ENCODE peak calls at places on chromosomes 3 and 15, in four cellular contexts. D is M059J, Z is sciatic nerve, N is neural crest cell. M is an unnamed sample.

GRCh38 chr15:88256261-88257230 is at the start of gene NTRK3:
- DNase-seq in D (peak), Z (peak), N (peak), M (no peak)

GRCh38 chr3:189781384-189781783 is 150.2 kb downstream of the TP63 start:
- DNase-seq in D (no peak), Z (no peak), N (no peak), M (no peak)

GRCh38 chr3:107208100-107208499 is 169.1 kb upstream of the CCDC54 start:
- DNase-seq in D (peak), Z (no peak), N (no peak), M (peak)

GRCh38 chr15:60379466-60380274 is 18.1 kb downstream of the ANXA2 start:
- DNase-seq in D (peak), Z (no peak), N (no peak), M (no peak)

GRCh38 chr15:85789496-85789875 is 5.2 kb downstream of the KLHL25 start:
- DNase-seq in D (no peak), Z (no peak), N (no peak), M (no peak)

GRCh38 chr15:101359365-101359947 is 64.4 kb upstream of the SNRPA1 start:
- DNase-seq in D (peak), Z (no peak), N (no peak), M (no peak)

GRCh38 chr3:28050895-28051294 is 190.5 kb upstream of the CMC1 start:
- DNase-seq in D (peak), Z (no peak), N (no peak), M (no peak)

GRCh38 chr15:81400640-81401236 is 26.7 kb upstream of the TMC3 start:
- DNase-seq in D (peak), Z (no peak), N (peak), M (no peak)

GRCh38 chr3:195251336-195252065 is 19.5 kb downstream of the XXYLT1 start:
- DNase-seq in D (no peak), Z (no peak), N (no peak), M (peak)

GRCh38 chr15:66595937-66596545 is 30.2 kb upstream of the LCTL start:
- DNase-seq in D (no peak), Z (no peak), N (no peak), M (no peak)

GRCh38 chr15:85094685-85095084 is 113.0 kb downstream of the PDE8A start:
- DNase-seq in D (peak), Z (no peak), N (no peak), M (no peak)

GRCh38 chr3:94171954-94172353 is 109.1 kb downstream of the NSUN3 start:
- DNase-seq in D (no peak), Z (no peak), N (no peak), M (no peak)

GRCh38 chr3:50334339-50335075 is 6.1 kb downstream of the RASSF1 start:
- DNase-seq in D (no peak), Z (no peak), N (no peak), M (no peak)

GRCh38 chr15:84575493-84575892 is 25.3 kb upstream of the ZSCAN2 start:
- DNase-seq in D (no peak), Z (no peak), N (no peak), M (no peak)

GRCh38 chr3:141659821-141660597 is 78.1 kb upstream of the RNF7 start:
- DNase-seq in D (peak), Z (peak), N (peak), M (peak)

GRCh38 chr15:41490355-41490754 is 3.3 kb upstream of the ITPKA start:
- DNase-seq in D (peak), Z (no peak), N (no peak), M (no peak)

GRCh38 chr3:172096881-172097420 is 57.6 kb downstream of the FNDC3B start:
- DNase-seq in D (peak), Z (no peak), N (no peak), M (no peak)

GRCh38 chr3:190486201-190486865 is 27.6 kb upstream of the IL1RAP start:
- DNase-seq in D (peak), Z (no peak), N (no peak), M (no peak)

M was measured in sigmoid colon.